ENCODE peak calls at places on chromosomes 6 and 20, in five cellular contexts. N, D, X, Y and A are unnamed samples.

GRCh38 chr6:84249724-84250123 is 22.3 kb upstream of the CEP162 start:
- DNase-seq in D (no peak), X (no peak), N (no peak), Y (no peak), A (no peak)

GRCh38 chr6:110534731-110535164 is 58.3 kb upstream of the SLC22A16 start:
- DNase-seq in X (peak; percentile 92), Y (no peak), N (no peak), D (no peak), A (no peak)

GRCh38 chr20:35539756-35540212 is 2.1 kb upstream of the ERGIC3 start:
- DNase-seq in X (no peak), N (no peak), D (peak; percentile 76), Y (no peak), A (no peak)

GRCh38 chr6:3220366-3220765 is 7.1 kb downstream of the TUBB2B start:
- DNase-seq in N (no peak), X (no peak), Y (no peak), D (no peak), A (no peak)

GRCh38 chr6:14862845-14863244 is 383.0 kb upstream of the JARID2 start:
- DNase-seq in N (no peak), X (no peak), Y (no peak), D (no peak), A (no peak)

GRCh38 chr6:23690650-23691049 is 435.4 kb upstream of the NRSN1 start:
- DNase-seq in X (peak; percentile 11), Y (no peak), D (no peak), N (no peak), A (no peak)

GRCh38 chr6:14968056-14968643 is 277.7 kb upstream of the JARID2 start:
- DNase-seq in N (no peak), Y (no peak), D (no peak), X (no peak), A (no peak)

GRCh38 chr6:107800564-107801164 is 23.4 kb downstream of the SCML4 start:
- DNase-seq in Y (no peak), N (no peak), D (no peak), X (no peak), A (no peak)

GRCh38 chr6:11869656-11870340 is 91.2 kb upstream of the ADTRP start:
- DNase-seq in X (peak; percentile 87), Y (no peak), D (no peak), N (no peak), A (no peak)

GRCh38 chr6:89412071-89413005 is at the start of gene RRAGD:
- DNase-seq in X (no peak), D (peak; percentile 90), N (peak; percentile 58), Y (peak; percentile 83), A (no peak)

GRCh38 chr20:63547484-63548480 is at the start of gene SRMS:
- DNase-seq in X (no peak), D (no peak), Y (no peak), N (no peak), A (peak; percentile 85)
- H3K4me1 ChIP-seq in X (no peaks in the 10 kb centered on the region), D (no peaks in the 10 kb centered on the region), Y (peaks cover 19% of the 10 kb centered on the region), N (peaks cover 10% of the 10 kb centered on the region), A (peaks cover 24% of the 10 kb centered on the region)

GRCh38 chr6:132491881-132492280 is 21.0 kb downstream of the STX7 start:
- DNase-seq in D (no peak), Y (no peak), X (no peak), N (no peak), A (no peak)

GRCh38 chr6:132498638-132499037 is 14.3 kb downstream of the STX7 start:
- DNase-seq in X (no peak), N (no peak), Y (no peak), D (no peak), A (no peak)

GRCh38 chr6:132494954-132495353 is 18.0 kb downstream of the STX7 start:
- DNase-seq in D (no peak), Y (no peak), N (no peak), X (no peak), A (no peak)

GRCh38 chr6:132496519-132497180 is 16.3 kb downstream of the STX7 start:
- DNase-seq in N (no peak), X (no peak), D (no peak), Y (no peak), A (no peak)

GRCh38 chr6:132495604-132496079 is 17.3 kb downstream of the STX7 start:
- DNase-seq in X (no peak), Y (no peak), D (no peak), N (no peak), A (no peak)
- H3K36me3 ChIP-seq in X (peaks cover 1% of the 10 kb centered on the region), Y (peaks cover 4% of the 10 kb centered on the region), D (peaks cover 12% of the 10 kb centered on the region), N (no peaks in the 10 kb centered on the region), A (no peaks in the 10 kb centered on the region)

DNA sequence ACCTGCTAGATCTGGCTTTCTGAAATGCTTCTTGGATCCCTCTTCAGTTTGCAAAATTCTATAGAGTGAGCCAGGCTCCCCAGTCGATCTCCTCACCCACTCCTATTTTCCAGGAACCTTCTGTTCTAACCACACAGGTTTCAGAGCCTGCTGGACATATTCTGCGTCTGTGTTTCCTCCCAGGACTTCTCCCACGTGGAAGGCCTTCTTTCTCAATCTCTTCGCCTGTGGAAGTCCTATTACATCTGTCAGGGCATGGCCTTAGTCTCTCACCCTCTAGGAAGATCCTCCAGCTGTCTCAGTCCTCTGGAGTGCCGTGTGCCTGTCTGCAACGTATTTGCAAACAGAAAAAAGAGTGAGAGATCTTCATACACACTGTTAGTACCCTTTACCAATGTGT is 1.7 kb upstream of the NPEPL1 start:
- DNase-seq in N (no peak), Y (no peak), X (peak; percentile 23), D (no peak), A (peak; percentile 26)
- H3K27ac ChIP-seq in N (no peak overlapping the region), Y (peak overlapping the region; percentile 49), X (peak overlapping the region; percentile 7), D (peak overlapping the region; percentile 96), A (peak overlapping the region; percentile 1)

GRCh38 chr6:47479156-47479541 is 1.6 kb downstream of the CD2AP start:
- DNase-seq in D (no peak), N (no peak), Y (no peak), X (no peak), A (no peak)

GRCh38 chr6:47479874-47480273 is 2.3 kb downstream of the CD2AP start:
- DNase-seq in D (no peak), N (no peak), X (no peak), Y (no peak), A (no peak)

GRCh38 chr6:47483853-47484546 is 6.4 kb downstream of the CD2AP start:
- DNase-seq in D (no peak), Y (no peak), X (peak; percentile 87), N (no peak), A (no peak)

GRCh38 chr6:47483516-47483852 is 5.9 kb downstream of the CD2AP start:
- DNase-seq in Y (no peak), D (no peak), N (no peak), X (no peak), A (no peak)

DNA sequence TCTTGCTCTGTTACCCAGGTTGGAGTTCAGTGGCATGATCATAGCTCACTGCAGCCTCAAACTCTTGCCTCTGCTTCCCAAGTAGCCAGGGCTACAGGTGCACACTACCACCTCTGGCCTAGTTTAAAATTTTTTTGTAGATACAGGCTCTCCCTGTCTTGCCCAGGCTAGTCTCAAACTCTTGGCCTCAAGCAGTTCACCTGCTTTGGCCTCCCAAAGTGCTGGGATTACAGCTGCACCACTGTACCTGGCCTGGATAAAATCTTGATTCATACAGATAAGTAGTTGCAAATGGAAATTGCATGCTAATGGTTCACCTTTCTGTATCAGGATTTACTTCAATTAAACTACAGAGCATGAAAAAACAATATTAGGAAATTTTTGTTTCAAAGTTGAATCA is 4.2 kb downstream of the CD2AP start:
- DNase-seq in N (no peak), Y (no peak), X (no peak), D (no peak), A (no peak)
- H3K4me1 ChIP-seq in N (peaks cover 54% of the 10 kb centered on the region), Y (peaks cover 65% of the 10 kb centered on the region), X (no peaks in the 10 kb centered on the region), D (peaks cover 37% of the 10 kb centered on the region), A (peaks cover 60% of the 10 kb centered on the region)

DNA sequence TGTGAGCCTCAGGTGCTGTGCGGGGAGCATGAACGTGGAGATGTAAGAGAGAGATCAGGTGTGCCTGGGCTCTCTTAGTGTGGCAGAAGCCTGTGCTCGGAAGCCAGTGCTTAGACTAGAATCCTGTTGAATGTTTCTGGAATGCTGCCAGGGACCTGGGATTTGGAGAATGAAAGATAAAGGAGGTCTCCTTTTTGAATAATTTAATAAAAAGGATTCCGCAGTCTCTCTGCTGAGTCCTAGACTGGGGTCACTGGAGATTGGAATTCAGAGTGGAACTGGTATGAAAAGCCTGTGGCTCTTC is 18.8 kb upstream of the EFCAB8 start:
- DNase-seq in Y (no peak), D (no peak), N (no peak), X (no peak), A (no peak)
- H3K36me3 ChIP-seq in Y (peaks cover 76% of the 10 kb centered on the region), D (peaks cover 95% of the 10 kb centered on the region), N (peaks cover 38% of the 10 kb centered on the region), X (peaks cover 16% of the 10 kb centered on the region), A (peaks cover 98% of the 10 kb centered on the region)